ENCODE peak calls at places on chromosomes 7 and 10, in four cellular contexts. V is cardiac fibroblast, E is foreskin fibroblast, Q is suprapubic skin. F is an unnamed sample.

GRCh38 chr7:123557016-123557630 is 495 bp downstream of the NDUFA5 start:
- DNase-seq in V (no peak), Q (no peak), E (peak; percentile 35), F (no peak)

GRCh38 chr10:1454428-1454827 is 282.9 kb downstream of the ADARB2 start:
- DNase-seq in V (no peak), Q (no peak), E (no peak), F (no peak)

GRCh38 chr10:133022784-133023115 is 65.0 kb upstream of the ADGRA1 start:
- DNase-seq in Q (no peak), E (no peak), V (no peak), F (no peak)

GRCh38 chr10:88541116-88541626 is 41.9 kb downstream of the RNLS start:
- DNase-seq in E (peak; percentile 41), V (peak; percentile 72), Q (no peak), F (no peak)

GRCh38 chr10:14186245-14186644 is 144.5 kb downstream of the FRMD4A start:
- DNase-seq in Q (no peak), E (no peak), V (peak; percentile 41), F (no peak)

GRCh38 chr10:90605506-90605905 is 252.3 kb downstream of the HTR7 start:
- DNase-seq in V (no peak), E (no peak), Q (no peak), F (no peak)

GRCh38 chr10:126459032-126459831 is 71.0 kb upstream of the ADAM12 start:
- DNase-seq in V (peak; percentile 91), E (peak; percentile 93), Q (no peak), F (no peak)

GRCh38 chr7:18939771-18940576 is 177.5 kb downstream of the TWIST1 start:
- DNase-seq in V (no peak), E (no peak), Q (no peak), F (no peak)

GRCh38 chr7:30674420-30674819 is 7.8 kb downstream of the CRHR2 start:
- DNase-seq in V (no peak), Q (no peak), E (no peak), F (no peak)

GRCh38 chr7:5441840-5442513 is 18.3 kb upstream of the TNRC18 start:
- DNase-seq in E (no peak), Q (no peak), V (no peak), F (no peak)

GRCh38 chr7:88278881-88279280 is 27.8 kb downstream of the STEAP4 start:
- DNase-seq in Q (no peak), E (peak; percentile 72), V (peak; percentile 30), F (no peak)

DNA sequence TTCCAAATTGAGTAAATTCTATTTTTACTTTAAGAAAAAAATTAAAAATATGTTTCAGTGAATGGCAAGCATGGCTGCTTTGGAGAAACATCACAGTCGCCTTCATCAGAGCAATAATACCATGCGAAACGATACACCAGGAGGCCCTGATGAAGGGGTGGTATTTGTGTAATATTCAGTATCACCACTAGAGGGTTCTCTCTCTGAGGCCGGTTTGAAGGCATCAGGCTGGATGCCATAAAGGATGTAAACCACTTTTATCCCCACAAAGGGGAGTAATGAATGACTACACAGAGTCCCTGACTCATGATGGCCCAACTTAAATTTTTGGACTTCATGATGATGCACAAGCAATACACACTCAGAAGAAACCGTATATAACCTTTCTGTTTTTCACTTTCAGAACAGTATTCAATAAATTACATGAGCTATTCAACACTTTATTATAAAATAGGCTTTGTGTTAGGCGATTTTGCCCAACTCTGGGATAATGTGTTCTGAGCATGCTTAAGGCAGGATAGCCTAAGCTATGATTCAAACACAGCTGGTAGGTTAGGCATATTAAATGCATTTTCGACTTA is 95.5 kb downstream of the PPP1R17 start:
- DNase-seq in V (peak; percentile 80), E (peak; percentile 54), Q (no peak), F (no peak)
- TF ChIP-seq CTCF in V (peak; percentile 80), E (peak; percentile 65), Q (peak; percentile 44), F (no peak)

DNA sequence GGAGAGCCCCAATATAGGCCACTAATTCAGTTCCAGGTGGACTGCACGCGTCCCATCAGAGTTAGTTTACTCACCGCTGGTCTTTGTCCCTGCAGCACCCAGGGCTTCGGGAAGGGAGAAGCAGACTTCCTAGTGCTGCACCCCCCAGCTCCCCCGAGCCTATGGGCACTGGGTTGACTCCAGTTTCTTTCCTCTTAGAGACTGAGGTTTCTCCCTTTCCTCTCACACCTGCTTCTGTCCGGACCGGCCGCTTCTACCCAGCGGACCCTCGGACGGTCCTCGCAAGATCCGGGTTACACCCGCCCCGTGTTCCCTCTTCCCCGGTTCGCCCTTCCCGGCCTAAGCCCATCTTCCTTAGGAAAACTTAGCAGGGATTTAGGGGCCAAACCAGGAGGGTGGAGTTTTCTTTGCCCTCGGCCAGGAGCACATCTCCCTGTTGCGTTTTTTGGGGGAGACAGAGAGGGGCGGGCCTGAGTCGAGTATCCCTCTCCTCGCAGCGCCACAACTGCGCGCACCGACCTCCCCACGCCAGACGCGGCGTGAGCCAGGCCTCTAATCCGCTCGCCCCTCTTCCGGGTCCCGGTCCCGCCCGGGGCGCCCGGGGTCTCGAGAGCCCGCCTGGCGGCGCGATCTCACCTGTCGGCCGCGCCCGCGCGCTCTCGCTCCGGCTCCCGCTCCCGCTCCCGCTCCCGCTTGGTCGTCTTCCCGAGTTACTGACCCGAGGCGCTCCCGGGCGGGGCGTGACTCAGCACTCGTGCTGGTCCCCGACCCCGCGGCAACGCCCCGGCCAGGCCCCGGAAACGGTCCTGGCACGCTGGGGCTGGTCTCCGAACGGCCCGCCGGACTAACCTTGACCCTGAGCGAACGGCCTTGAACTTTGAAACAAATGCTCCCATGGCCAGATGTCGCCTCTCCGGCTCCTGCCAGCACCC is at the start of gene AIFM2:
- DNase-seq in E (peak; percentile 93), Q (peak; percentile 88), V (peak; percentile 72), F (peak; percentile 66)
- TF ChIP-seq CTCF in E (no peak), Q (no peak), V (no peak), F (no peak)

GRCh38 chr7:132614428-132615076 is 38.3 kb upstream of the PLXNA4 start:
- DNase-seq in V (peak; percentile 10), Q (no peak), E (peak; percentile 51), F (no peak)
- TF ChIP-seq CTCF in V (peak; percentile 8), Q (no peak), E (no peak), F (no peak)

GRCh38 chr10:4568086-4568485 is 257.9 kb upstream of the AKR1E2 start:
- DNase-seq in Q (no peak), E (no peak), V (no peak), F (no peak)

GRCh38 chr10:4568731-4569130 is 257.3 kb upstream of the AKR1E2 start:
- DNase-seq in Q (no peak), E (no peak), V (no peak), F (no peak)

GRCh38 chr10:4567637-4568036 is 258.4 kb upstream of the AKR1E2 start:
- DNase-seq in E (no peak), V (no peak), Q (no peak), F (no peak)

DNA sequence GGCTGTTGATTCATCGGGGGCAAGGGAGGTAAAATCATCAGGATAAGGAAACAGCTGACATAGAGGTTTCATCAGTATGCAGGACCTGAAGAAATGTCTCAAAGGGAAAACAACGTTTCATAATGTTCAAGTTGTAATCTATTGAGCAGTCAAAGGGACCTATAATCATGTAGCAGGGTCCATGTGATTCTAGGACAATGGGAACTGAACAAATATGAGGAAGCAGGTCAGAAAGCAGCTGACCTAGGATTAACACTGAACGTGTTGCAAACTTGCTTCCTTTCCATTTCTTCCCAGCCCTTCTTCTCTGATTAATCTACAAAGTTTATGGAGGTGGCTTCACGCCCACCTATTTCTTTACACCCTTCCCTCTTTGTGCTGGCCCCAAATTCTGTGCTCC is 256.9 kb upstream of the AKR1E2 start:
- DNase-seq in V (no peak), E (no peak), Q (no peak), F (no peak)
- TF ChIP-seq CTCF in V (no peak), E (no peak), Q (no peak), F (no peak)

GRCh38 chr10:84820121-84820520 is 491.7 kb downstream of the CCSER2 start:
- DNase-seq in E (no peak), Q (no peak), V (no peak), F (no peak)
- TF ChIP-seq CTCF in E (no peak), Q (no peak), V (no peak), F (no peak)

GRCh38 chr7:146116452-146117219 is at the start of gene CNTNAP2:
- DNase-seq in Q (no peak), V (peak; percentile 46), E (no peak), F (no peak)

GRCh38 chr7:146123715-146124114 is 7.1 kb downstream of the CNTNAP2 start:
- DNase-seq in Q (no peak), V (no peak), E (no peak), F (no peak)

GRCh38 chr7:146115665-146116451 is 743 bp upstream of the CNTNAP2 start:
- DNase-seq in V (peak; percentile 41), E (no peak), Q (no peak), F (no peak)

DNA sequence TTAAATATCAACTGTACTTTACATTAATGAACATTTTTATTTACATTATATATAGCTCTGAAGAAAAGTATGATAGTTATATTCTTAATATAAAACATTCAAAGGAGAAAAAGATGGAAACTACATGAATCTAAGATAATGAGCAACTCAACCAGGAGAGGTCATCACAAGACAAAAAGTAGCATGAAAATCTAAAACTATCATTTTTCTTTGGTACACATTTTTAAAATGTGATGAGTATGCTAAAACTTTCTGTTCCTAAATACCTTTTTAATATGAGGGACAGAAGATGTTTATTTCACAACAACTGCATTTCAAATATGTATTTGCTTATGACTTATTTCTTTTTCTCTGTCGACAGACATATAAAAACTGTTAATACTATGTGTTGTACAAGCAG is 2.4 kb downstream of the CNTNAP2 start:
- DNase-seq in Q (no peak), E (no peak), V (no peak), F (no peak)
- TF ChIP-seq CTCF in Q (no peak), E (no peak), V (no peak), F (no peak)

GRCh38 chr10:28403090-28403489 is 100.2 kb upstream of the MPP7 start:
- DNase-seq in E (no peak), Q (no peak), V (no peak), F (no peak)
- TF ChIP-seq CTCF in E (no peak), Q (no peak), V (no peak), F (no peak)

GRCh38 chr10:72330059-72330426 is 24.7 kb downstream of the DNAJB12 start:
- DNase-seq in V (no peak), E (no peak), Q (no peak), F (no peak)

GRCh38 chr10:72332423-72333110 is 22.2 kb downstream of the DNAJB12 start:
- DNase-seq in E (no peak), Q (no peak), V (no peak), F (no peak)

GRCh38 chr10:72329290-72330058 is 25.2 kb downstream of the DNAJB12 start:
- DNase-seq in V (no peak), E (no peak), Q (peak; percentile 65), F (no peak)

GRCh38 chr10:72333111-72334012 is 21.4 kb downstream of the DNAJB12 start:
- DNase-seq in Q (no peak), E (no peak), V (no peak), F (no peak)

GRCh38 chr10:72331575-72332422 is 22.9 kb downstream of the DNAJB12 start:
- DNase-seq in E (peak; percentile 88), Q (no peak), V (peak; percentile 56), F (no peak)
- TF ChIP-seq CTCF in E (no peak), Q (peak; percentile 44), V (no peak), F (no peak)